ENCODE peak calls at places on chromosomes 4 and X, in five cellular contexts. K is stomach, F is upper lobe of right lung, T is mammary epithelial cell, W is uterus. S is an unnamed sample.

GRCh38 chrX:134734343-134735001 is 76.2 kb upstream of the PLAC1 start:
- DNase-seq in T (no peak), F (no peak), K (no peak), W (peak), S (peak)

GRCh38 chr4:7737268-7737645 is 202.4 kb downstream of the AFAP1 start:
- DNase-seq in W (no peak), K (no peak), F (no peak), T (no peak), S (no peak)

GRCh38 chr4:6196871-6197270 is 3.5 kb downstream of the JAKMIP1 start:
- DNase-seq in T (no peak), W (no peak), K (no peak), F (no peak), S (no peak)

GRCh38 chrX:106874075-106874474 is 29.1 kb downstream of the RIPPLY1 start:
- DNase-seq in W (no peak), T (no peak), F (no peak), K (no peak), S (peak)

GRCh38 chrX:152635941-152636340 is 1.8 kb upstream of the GABRQ start:
- DNase-seq in K (no peak), W (no peak), F (no peak), T (peak), S (peak)

GRCh38 chr4:99201687-99202086 is 17.4 kb downstream of the ADH6 start:
- DNase-seq in W (no peak), K (no peak), T (no peak), F (no peak), S (no peak)

GRCh38 chr4:15318621-15319348 is 109.0 kb upstream of the C1QTNF7 start:
- DNase-seq in W (no peak), F (no peak), K (no peak), T (no peak), S (no peak)

GRCh38 chr4:87204559-87204958 is 15.9 kb downstream of the KLHL8 start:
- DNase-seq in K (no peak), W (no peak), F (no peak), T (no peak), S (no peak)

GRCh38 chrX:37405954-37406353 is 56.8 kb downstream of the PRRG1 start:
- DNase-seq in K (no peak), W (no peak), T (peak), F (no peak), S (no peak)

GRCh38 chr4:99062120-99062519 is 26.5 kb downstream of the ADH5 start:
- DNase-seq in T (no peak), K (no peak), F (no peak), W (no peak), S (no peak)

GRCh38 chr4:102578819-102579218 is 77.7 kb downstream of the NFKB1 start:
- DNase-seq in K (no peak), F (no peak), T (no peak), W (no peak), S (no peak)

GRCh38 chr4:87849612-87850011 is 16.8 kb downstream of the MEPE start:
- DNase-seq in T (no peak), W (no peak), F (no peak), K (no peak), S (no peak)

GRCh38 chrX:115562492-115562872 is 1.5 kb downstream of the PLS3 start:
- DNase-seq in W (no peak), T (peak), F (no peak), K (no peak), S (no peak)

GRCh38 chr4:2817701-2818350 is 24.9 kb downstream of the SH3BP2 start:
- DNase-seq in T (peak), F (peak), W (no peak), K (no peak), S (no peak)

GRCh38 chr4:44071959-44072955 is 376.4 kb downstream of the KCTD8 start:
- DNase-seq in F (no peak), W (no peak), T (no peak), K (no peak), S (no peak)

GRCh38 chr4:151117371-151117962 is 18.0 kb downstream of the RPS3A start:
- DNase-seq in F (no peak), K (peak), T (peak), W (peak), S (peak)

GRCh38 chrX:135432881-135433521 is 11.3 kb downstream of the SMIM10L2A start:
- DNase-seq in W (peak), F (peak), K (no peak), T (no peak), S (no peak)

GRCh38 chr4:177573487-177573886 is 131.2 kb upstream of the AGA start:
- DNase-seq in W (no peak), T (peak), F (no peak), K (no peak), S (no peak)

GRCh38 chrX:103404225-103405008 is 28.1 kb downstream of the BEX3 start:
- DNase-seq in F (peak), W (peak), K (peak), T (peak), S (peak)

GRCh38 chr4:149161247-149161646 is 654.4 kb downstream of the IQCM start:
- DNase-seq in W (no peak), K (no peak), F (no peak), T (no peak), S (no peak)

GRCh38 chr4:38008493-38009120 is 48.4 kb downstream of the PTTG2 start:
- DNase-seq in K (no peak), F (no peak), W (no peak), T (no peak), S (no peak)

GRCh38 chrX:8424941-8425340 is 39.7 kb upstream of the VCX3B start:
- DNase-seq in F (no peak), T (peak), K (no peak), W (no peak), S (no peak)

GRCh38 chr4:55939437-55939836 is 9.3 kb upstream of the CEP135 start:
- DNase-seq in W (no peak), K (no peak), F (no peak), T (no peak), S (no peak)

GRCh38 chr4:163161536-163162205 is 5.0 kb downstream of the NAF1 start:
- DNase-seq in W (no peak), K (no peak), T (peak), F (no peak), S (no peak)

GRCh38 chrX:118218940-118219339 is 102.3 kb upstream of the KLHL13 start:
- DNase-seq in W (no peak), T (no peak), K (no peak), F (no peak), S (no peak)

GRCh38 chrX:7194606-7195005 is 46.7 kb upstream of the PUDP start:
- DNase-seq in T (no peak), F (no peak), W (no peak), K (no peak), S (no peak)

GRCh38 chr4:105050896-105051295 is 95.8 kb upstream of the TET2 start:
- DNase-seq in K (no peak), T (peak), F (no peak), W (no peak), S (no peak)

GRCh38 chrX:7515681-7516413 is 327.1 kb upstream of the VCX start:
- DNase-seq in F (no peak), W (no peak), K (no peak), T (peak), S (no peak)

GRCh38 chr4:99536148-99536728 is 25.4 kb downstream of the C4orf17 start:
- DNase-seq in F (no peak), K (no peak), W (no peak), T (no peak), S (no peak)

GRCh38 chr4:101711590-101712255 is 78.8 kb upstream of the BANK1 start:
- DNase-seq in F (no peak), K (no peak), T (no peak), W (no peak), S (no peak)

GRCh38 chrX:18809641-18810040 is 102.2 kb downstream of the PPEF1 start:
- DNase-seq in T (no peak), W (no peak), F (no peak), K (no peak), S (no peak)

GRCh38 chrX:49919617-49920016 is 2.8 kb upstream of the CLCN5 start:
- DNase-seq in F (no peak), K (peak), T (no peak), W (peak), S (peak)

GRCh38 chrX:153380691-153381090 is 20.5 kb downstream of the PNMA6E start:
- DNase-seq in T (no peak), F (no peak), W (no peak), K (no peak), S (no peak)

GRCh38 chrX:16320765-16321355 is 153.6 kb downstream of the MAGEB17 start:
- DNase-seq in F (no peak), T (peak), K (no peak), W (no peak), S (no peak)

GRCh38 chrX:87636533-87636932 is 118.9 kb downstream of the KLHL4 start:
- DNase-seq in F (no peak), K (no peak), W (no peak), T (no peak), S (no peak)
- H3K4me3 ChIP-seq in F (no peak), K (no peak), W (no peak), T (no peak), S (no peak)

GRCh38 chrX:155086202-155086840 is 15.0 kb downstream of the BRCC3 start:
- DNase-seq in T (no peak), K (no peak), W (no peak), F (no peak), S (peak)
- TF ChIP-seq CTCF in T (peak), K (no peak), W (peak), F (peak), S (peak)

DNA sequence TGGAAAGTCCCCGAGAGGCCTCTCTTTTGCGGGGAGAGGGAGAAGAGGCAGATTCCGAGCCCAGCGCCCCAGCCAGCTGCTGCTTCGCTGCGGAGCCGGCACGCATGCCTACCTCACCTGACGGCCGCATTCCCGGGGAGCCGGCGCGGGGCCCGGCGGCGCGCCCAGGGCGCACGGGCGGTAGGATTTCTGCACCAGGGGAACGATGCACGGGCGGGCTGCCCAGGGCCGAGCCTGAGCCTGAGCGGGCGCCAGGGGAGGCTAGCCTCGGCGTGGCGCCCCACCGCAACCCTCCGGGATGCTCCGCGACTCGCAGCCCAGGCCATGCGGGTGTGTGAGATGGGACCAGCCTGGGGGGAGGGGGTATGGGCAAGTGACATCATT is 81.3 kb upstream of the SCML1 start:
- DNase-seq in T (no peak), K (no peak), W (no peak), F (no peak), S (no peak)
- H3K4me3 ChIP-seq in T (peak), K (peak), W (no peak), F (peak), S (no peak)

GRCh38 chr4:32778938-32779337 is 2058.8 kb downstream of the PCDH7 start:
- DNase-seq in T (no peak), K (no peak), W (no peak), F (no peak), S (no peak)

GRCh38 chr4:32776435-32777203 is 2056.4 kb downstream of the PCDH7 start:
- DNase-seq in W (no peak), T (no peak), K (no peak), F (no peak), S (no peak)

GRCh38 chr4:32778025-32778424 is 2057.9 kb downstream of the PCDH7 start:
- DNase-seq in K (no peak), T (no peak), F (no peak), W (no peak), S (no peak)

DNA sequence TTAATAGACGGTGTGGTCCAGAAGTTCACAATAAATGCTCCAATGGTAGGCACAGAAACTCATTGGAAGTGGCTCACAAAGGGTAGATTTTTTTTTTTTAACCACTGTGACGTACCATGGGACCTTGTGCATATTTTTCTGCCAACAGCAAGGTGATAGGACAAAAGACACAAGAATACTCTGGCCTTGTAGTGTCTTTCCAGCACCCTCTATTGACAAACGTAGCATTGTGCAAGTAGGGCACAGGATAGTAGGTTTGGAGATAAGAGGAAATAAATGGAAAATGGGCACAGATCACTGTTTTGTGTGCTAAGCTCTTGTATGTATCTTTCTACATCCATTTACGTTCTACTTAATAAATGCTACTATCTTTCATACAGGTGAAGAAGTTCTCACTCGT is 2054.9 kb downstream of the PCDH7 start:
- DNase-seq in W (no peak), F (no peak), T (no peak), K (no peak), S (no peak)
- TF ChIP-seq CTCF in W (no peak), F (peak), T (peak), K (no peak), S (no peak)

GRCh38 chrX:69389221-69389620 is 114.9 kb upstream of the NALF2 start:
- DNase-seq in W (no peak), T (no peak), F (no peak), K (no peak), S (no peak)

GRCh38 chrX:69386681-69387080 is 117.4 kb upstream of the NALF2 start:
- DNase-seq in T (no peak), K (no peak), W (no peak), F (no peak), S (no peak)

GRCh38 chrX:69388526-69388925 is 115.6 kb upstream of the NALF2 start:
- DNase-seq in F (no peak), W (no peak), K (no peak), T (no peak), S (no peak)

DNA sequence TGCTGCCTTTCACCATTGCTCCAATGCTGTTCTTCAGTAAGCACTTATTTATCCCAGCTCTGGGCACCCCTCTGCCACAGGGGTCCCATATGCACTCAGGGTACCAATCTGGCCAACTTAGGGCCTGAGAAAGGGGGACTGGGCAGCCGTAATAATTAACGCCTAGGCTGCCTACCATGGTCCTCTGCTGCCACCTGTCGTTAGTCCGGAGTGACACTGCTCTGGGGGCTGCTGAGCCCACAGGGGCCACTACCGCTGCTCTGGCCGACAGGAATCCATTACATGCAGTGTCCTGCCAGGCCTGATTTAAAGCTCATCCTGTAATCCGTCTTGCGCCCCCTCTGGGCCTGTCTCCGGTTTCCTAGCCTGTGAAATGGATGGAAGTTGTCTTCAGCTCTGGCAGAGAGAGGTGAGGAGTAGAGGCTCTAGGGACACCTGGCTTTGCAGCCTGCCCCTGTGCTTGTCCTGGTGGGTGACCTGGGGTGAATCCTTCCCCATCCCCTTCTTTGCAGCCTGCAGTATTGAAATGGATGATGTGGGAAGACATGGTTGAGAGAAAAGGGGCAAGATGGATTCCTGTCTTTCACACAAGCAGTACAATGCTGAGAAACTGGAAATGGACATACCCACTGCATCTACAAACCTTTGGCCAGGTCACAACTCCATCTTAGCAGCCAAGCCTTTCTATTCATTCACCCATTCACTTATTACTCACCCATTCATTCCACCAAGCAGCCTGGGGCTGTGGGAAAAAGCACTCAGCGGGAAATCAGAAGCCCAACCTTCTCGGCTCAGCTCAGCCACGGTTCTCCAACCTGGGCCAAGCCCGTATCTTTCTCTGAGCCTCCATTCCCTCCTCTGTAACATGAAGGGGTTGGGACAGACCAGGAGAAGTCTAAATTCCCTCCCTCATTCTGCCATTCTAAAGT is 116.3 kb upstream of the NALF2 start:
- DNase-seq in W (peak), F (peak), K (peak), T (peak), S (peak)
- H3K4me3 ChIP-seq in W (no peak), F (no peak), K (no peak), T (no peak), S (no peak)

GRCh38 chr4:148056879-148057278 is 325.0 kb downstream of the ARHGAP10 start:
- DNase-seq in K (peak), T (peak), F (peak), W (no peak), S (peak)
- TF ChIP-seq CTCF in K (no peak), T (peak), F (peak), W (no peak), S (peak)

DNA sequence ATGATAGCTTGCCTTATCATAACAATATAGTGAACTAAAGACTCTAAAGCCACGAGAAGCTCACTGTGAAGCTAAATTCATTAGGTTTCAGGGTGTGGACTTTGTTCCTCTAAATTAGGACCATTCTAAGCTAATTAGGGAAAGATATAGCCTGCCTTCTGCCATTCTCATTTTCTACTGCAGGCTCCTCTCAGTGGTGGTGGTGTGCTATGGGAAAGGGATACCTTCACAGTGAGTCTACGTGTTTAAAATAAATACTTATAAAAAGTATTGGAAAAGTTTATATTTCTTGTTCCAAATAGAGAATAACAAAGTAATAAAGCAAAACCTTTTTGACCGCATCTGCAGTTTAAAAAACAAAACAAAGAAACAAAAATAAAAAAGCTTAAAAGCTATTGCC is 327.7 kb downstream of the PAPSS1 start:
- DNase-seq in F (no peak), T (no peak), W (no peak), K (no peak), S (no peak)
- H3K4me3 ChIP-seq in F (no peak), T (no peak), W (no peak), K (no peak), S (no peak)

DNA sequence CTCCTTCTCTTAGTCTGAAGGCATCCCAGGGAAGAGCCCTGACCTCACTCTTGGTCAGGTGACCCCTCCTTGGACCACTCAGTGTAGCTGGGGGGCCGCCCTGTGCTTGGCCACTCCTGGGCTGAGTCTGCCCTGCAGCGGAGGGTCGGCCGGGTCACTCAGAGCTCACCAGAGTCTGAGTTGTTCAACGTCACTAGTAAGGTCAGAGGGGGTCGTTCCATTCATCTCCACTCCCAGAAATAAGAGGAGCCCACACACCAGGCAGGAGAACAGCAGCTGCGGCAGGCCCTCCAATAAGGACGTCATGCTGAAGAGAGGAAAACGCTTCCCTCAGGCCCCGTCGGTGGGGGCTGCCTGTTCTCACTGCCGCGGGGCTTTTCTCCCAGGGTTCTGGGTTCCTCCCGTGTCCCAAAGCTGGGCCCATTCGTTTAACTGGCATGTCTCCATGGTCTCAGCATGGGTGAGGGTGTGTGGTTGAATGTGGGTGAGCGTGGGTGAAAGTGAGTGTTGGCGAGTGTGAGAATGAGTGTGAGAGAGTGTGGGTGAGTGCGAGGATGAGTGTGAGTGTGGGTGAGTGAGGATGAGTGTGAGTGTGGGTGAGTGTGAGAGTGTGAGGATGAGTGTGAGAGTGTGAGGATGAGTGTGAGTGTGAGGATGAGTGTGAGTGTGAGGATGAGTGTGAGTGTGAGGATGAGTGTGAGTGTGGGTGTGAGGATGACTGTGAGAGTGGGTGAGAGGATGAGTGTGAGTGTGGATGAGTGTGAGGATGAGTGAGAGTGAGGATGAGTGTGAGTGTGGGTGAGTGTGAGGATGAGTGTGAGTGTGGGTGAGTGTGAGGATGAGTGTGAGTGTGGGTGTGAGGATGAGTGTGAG is 47.7 kb downstream of the ING2 start:
- DNase-seq in F (no peak), K (no peak), T (no peak), W (no peak), S (no peak)
- TF ChIP-seq CTCF in F (no peak), K (no peak), T (no peak), W (no peak), S (no peak)

DNA sequence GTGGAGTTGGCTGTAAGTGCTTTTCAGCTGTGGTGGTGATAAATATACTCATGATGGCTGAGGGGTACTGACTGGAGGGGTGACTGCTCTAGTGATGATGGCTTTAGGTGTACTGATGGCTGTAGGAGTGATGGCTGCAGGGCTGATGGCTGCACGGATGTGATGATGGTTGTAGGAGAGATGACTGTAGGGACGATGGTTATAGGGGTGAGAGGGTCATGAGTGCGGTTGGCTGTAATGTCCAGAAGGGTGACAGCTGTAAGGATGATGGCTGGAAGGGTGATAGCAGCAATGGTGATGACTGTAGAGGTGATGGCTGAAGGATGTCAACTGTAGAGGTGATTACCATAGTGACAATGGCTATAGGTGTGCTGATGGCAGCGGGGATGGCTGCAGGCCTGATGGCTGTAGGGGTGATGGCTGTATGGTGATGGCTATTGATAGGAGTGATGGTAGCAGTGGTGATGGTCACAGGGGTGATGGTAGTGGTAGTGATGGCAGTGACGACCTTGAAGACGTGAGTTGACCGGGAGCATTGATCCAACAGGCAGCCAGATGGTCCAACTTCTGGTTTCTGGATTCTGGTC is 570 bp upstream of the SASH3 start:
- DNase-seq in W (no peak), T (no peak), K (no peak), F (no peak), S (no peak)
- H3K4me3 ChIP-seq in W (no peak), T (no peak), K (no peak), F (peak), S (peak)

S was measured in GM12865.